ENCODE peak calls at places on chromosomes 1 and 21, in four cellular contexts. B is MM.1S, E is psoas muscle, U is fibroblast of lung. R is an unnamed sample.

GRCh38 chr1:41474490-41475271 is 9.8 kb downstream of the EDN2 start:
- DNase-seq in B (no peak), E (no peak), U (peak; percentile 47), R (no peak)

GRCh38 chr1:230430499-230430898 is 4.4 kb upstream of the PGBD5 start:
- DNase-seq in B (no peak), E (no peak), U (no peak), R (no peak)

GRCh38 chr21:39111928-39112327 is 71.3 kb downstream of the PSMG1 start:
- DNase-seq in B (no peak), E (no peak), U (peak; percentile 60), R (no peak)

GRCh38 chr1:118983558-118984021 is 4.6 kb downstream of the TBX15 start:
- DNase-seq in B (no peak), E (no peak), U (no peak), R (no peak)

GRCh38 chr1:164308101-164308500 is 250.9 kb upstream of the PBX1 start:
- DNase-seq in B (no peak), E (no peak), U (peak; percentile 36), R (no peak)

GRCh38 chr21:42777757-42778344 is 101.5 kb downstream of the WDR4 start:
- DNase-seq in B (no peak), E (no peak), U (no peak), R (no peak)

GRCh38 chr1:154974086-154974807 is at the start of gene CKS1B:
- DNase-seq in B (peak; percentile 100), E (peak; percentile 97), U (peak; percentile 100), R (peak; percentile 98)

GRCh38 chr1:85846706-85847105 is 138.5 kb upstream of the ZNHIT6 start:
- DNase-seq in B (no peak), E (no peak), U (no peak), R (no peak)

GRCh38 chr1:114353233-114353632 is 157.8 kb downstream of the TRIM33 start:
- DNase-seq in B (no peak), E (peak; percentile 63), U (peak; percentile 92), R (peak; percentile 67)

GRCh38 chr1:200641175-200641489 is 20.6 kb upstream of the KIF14 start:
- DNase-seq in B (no peak), E (no peak), U (peak; percentile 24), R (no peak)

GRCh38 chr1:118563969-118564951 is 379.2 kb upstream of the SPAG17 start:
- DNase-seq in B (no peak), E (no peak), U (no peak), R (no peak)

GRCh38 chr21:15063081-15063820 is 1.5 kb downstream of the NRIP1 start:
- DNase-seq in B (peak; percentile 4), E (peak; percentile 10), U (peak; percentile 50), R (no peak)

GRCh38 chr1:45359882-45360513 is 19.8 kb upstream of the MUTYH start:
- DNase-seq in B (peak; percentile 65), E (peak; percentile 49), U (peak; percentile 51), R (no peak)

GRCh38 chr1:167196185-167196584 is 24.5 kb upstream of the POU2F1 start:
- DNase-seq in B (no peak), E (no peak), U (peak; percentile 65), R (no peak)

GRCh38 chr1:8540266-8540926 is 222.5 kb downstream of the SLC45A1 start:
- DNase-seq in B (no peak), E (no peak), U (peak; percentile 65), R (no peak)

GRCh38 chr1:155261401-155261887 is 716 bp downstream of the SCAMP3 start:
- DNase-seq in B (peak; percentile 45), E (no peak), U (no peak), R (no peak)

GRCh38 chr1:12472798-12473551 is 145.0 kb downstream of the DHRS3 start:
- DNase-seq in B (no peak), E (no peak), U (peak; percentile 47), R (peak; percentile 39)

GRCh38 chr1:50419907-50420248 is 3.4 kb downstream of the DMRTA2 start:
- DNase-seq in B (no peak), E (no peak), U (no peak), R (no peak)

GRCh38 chr1:72485786-72486185 is 203.4 kb upstream of the NEGR1 start:
- DNase-seq in B (no peak), E (no peak), U (peak; percentile 0), R (no peak)

GRCh38 chr1:51673279-51673678 is 56.4 kb downstream of the OSBPL9 start:
- DNase-seq in B (no peak), E (no peak), U (no peak), R (no peak)

GRCh38 chr1:169426174-169426716 is 1.0 kb downstream of the CCDC181 start:
- DNase-seq in B (no peak), E (no peak), U (peak; percentile 7), R (no peak)

GRCh38 chr1:43805340-43805739 is 98.0 kb downstream of the ST3GAL3 start:
- DNase-seq in B (no peak), E (no peak), U (no peak), R (no peak)

GRCh38 chr1:119007343-119007671 is 19.2 kb upstream of the TBX15 start:
- DNase-seq in B (no peak), E (no peak), U (no peak), R (no peak)

GRCh38 chr1:51423098-51423821 is 92.9 kb upstream of the TTC39A start:
- DNase-seq in B (no peak), E (no peak), U (peak; percentile 25), R (peak; percentile 39)

DNA sequence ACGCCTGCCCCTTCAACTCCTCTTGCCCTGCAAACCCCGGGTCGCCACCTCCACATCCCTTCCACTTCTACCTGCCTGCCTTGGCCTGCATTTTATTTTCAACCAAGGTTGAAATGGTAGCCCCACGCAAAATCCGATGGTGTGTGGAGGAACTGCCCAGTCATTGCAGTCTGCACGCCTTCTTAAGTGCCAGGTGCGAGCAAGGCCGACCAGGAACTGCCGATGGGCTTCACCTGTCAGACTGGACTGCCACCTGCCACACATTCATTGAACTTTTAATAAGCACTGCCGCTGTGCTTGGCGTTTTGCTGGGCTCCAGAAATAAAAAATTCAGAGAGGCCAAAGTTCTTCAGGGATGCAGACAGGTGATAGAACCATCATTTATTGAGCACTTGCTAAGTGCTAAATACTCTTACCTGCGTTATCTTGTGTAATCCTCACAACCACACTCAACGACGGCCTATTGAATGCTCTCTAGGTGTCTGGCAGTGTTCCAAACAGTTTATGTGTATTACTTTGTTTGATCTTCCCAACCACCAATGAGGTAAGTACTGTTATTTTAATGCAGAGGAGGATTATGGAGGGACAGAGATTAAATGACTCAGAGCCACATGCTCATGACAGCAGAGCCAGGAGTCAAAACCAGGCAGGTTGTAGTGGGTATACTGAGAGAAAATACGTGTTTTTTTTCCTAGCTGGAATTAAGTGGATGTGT is 36.2 kb downstream of the CACHD1 start:
- DNase-seq in B (no peak), E (no peak), U (peak; percentile 31), R (no peak)
- H3K4me1 ChIP-seq in B (no peaks in the 10 kb centered on the region), E (peaks cover 12% of the 10 kb centered on the region), U (no peaks in the 10 kb centered on the region), R (peaks cover 44% of the 10 kb centered on the region)

GRCh38 chr1:26744075-26744958 is 43.4 kb upstream of the PIGV start:
- DNase-seq in B (peak; percentile 99), E (peak; percentile 54), U (peak; percentile 94), R (peak; percentile 89)
- H3K27ac ChIP-seq in B (peak overlapping the region; percentile 95), E (peak overlapping the region; percentile 67), U (peak overlapping the region; percentile 32), R (peak overlapping the region; percentile 78)

GRCh38 chr1:47993881-47994625 is 3.1 kb downstream of the TRABD2B start:
- DNase-seq in B (no peak), E (no peak), U (no peak), R (no peak)

GRCh38 chr1:47996406-47997226 is 569 bp downstream of the TRABD2B start:
- DNase-seq in B (no peak), E (peak; percentile 30), U (no peak), R (peak; percentile 24)

GRCh38 chr1:47997289-47998200 is at the start of gene TRABD2B:
- DNase-seq in B (peak; percentile 59), E (peak; percentile 83), U (peak; percentile 39), R (peak; percentile 86)

GRCh38 chr1:47996060-47996405 is 1.2 kb downstream of the TRABD2B start:
- DNase-seq in B (no peak), E (no peak), U (no peak), R (no peak)

GRCh38 chr1:47995306-47996050 is 1.7 kb downstream of the TRABD2B start:
- DNase-seq in B (no peak), E (no peak), U (no peak), R (no peak)
- H3K4me1 ChIP-seq in B (no peaks in the 10 kb centered on the region), E (peaks cover 2% of the 10 kb centered on the region), U (no peaks in the 10 kb centered on the region), R (peaks cover 7% of the 10 kb centered on the region)

GRCh38 chr1:232509570-232509969 is 120.4 kb downstream of the SIPA1L2 start:
- DNase-seq in B (no peak), E (no peak), U (peak; percentile 40), R (peak; percentile 60)

GRCh38 chr1:232511172-232511571 is 118.8 kb downstream of the SIPA1L2 start:
- DNase-seq in B (no peak), E (no peak), U (no peak), R (no peak)

GRCh38 chr1:232508161-232508661 is 121.7 kb downstream of the SIPA1L2 start:
- DNase-seq in B (no peak), E (no peak), U (peak; percentile 56), R (no peak)

GRCh38 chr1:232512712-232513111 is 117.2 kb downstream of the SIPA1L2 start:
- DNase-seq in B (no peak), E (no peak), U (no peak), R (no peak)

DNA sequence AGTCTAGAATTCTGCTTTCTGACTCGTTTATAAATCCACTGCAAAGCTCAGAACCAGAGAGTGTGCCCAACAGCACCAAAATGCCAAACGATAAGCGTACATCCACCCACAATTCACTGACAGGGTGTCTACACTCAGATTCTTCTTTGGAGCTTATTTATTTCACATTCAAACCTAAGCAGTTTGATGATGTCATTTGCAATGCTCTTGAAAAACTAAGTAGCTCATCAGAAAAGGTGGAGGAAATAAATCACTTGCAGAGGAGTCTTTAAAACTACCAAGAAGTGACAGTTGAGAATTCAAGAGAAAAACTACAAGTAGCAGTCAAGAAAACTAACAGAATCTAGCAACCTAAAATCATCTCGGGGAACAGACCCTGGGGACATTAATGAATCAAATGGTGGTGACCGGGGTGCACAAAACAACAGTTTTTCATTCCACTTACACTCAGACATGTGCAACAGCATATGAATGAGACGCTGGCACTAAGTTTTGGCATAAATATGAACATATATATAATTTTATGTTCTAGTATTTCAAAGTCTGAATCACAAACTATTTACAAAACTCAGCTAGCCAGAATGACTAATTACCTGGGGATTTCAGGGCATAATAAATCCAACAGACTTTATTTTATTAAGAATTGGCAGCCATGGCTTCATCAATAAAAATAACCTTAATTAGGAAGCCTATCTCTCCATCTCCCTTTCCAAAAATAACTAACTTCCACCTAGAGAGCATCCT is 119.4 kb downstream of the SIPA1L2 start:
- DNase-seq in B (no peak), E (no peak), U (no peak), R (no peak)
- H3K27ac ChIP-seq in B (no peak overlapping the region), E (peak overlapping the region; percentile 27), U (no peak overlapping the region), R (no peak overlapping the region)